ENCODE peak calls at places on chromosomes 2 and 18, in six cellular contexts. K is A549, E is transverse colon, R is keratinocyte, V is MM.1S, J is stomach. T is an unnamed sample. For H3K9me3, the result is how much of the 10 kb centered on the place peaks cover.

GRCh38 chr18:60870261-60870966 is 462.8 kb upstream of the CDH20 start:
- DNase-seq in R (no peak), E (no peak), J (no peak), K (no peak), V (no peak), T (no peak)

GRCh38 chr18:68520406-68521075 is 194.4 kb downstream of the TMX3 start:
- DNase-seq in J (no peak), R (no peak), E (no peak), V (no peak), K (no peak), T (no peak)

GRCh38 chr2:33529771-33530481 is 53.5 kb downstream of the RASGRP3 start:
- DNase-seq in V (no peak), J (no peak), E (no peak), R (peak), K (peak), T (no peak)

GRCh38 chr2:199757466-199757865 is 93.5 kb downstream of the FTCDNL1 start:
- DNase-seq in K (no peak), J (no peak), V (no peak), R (no peak), E (peak), T (no peak)

GRCh38 chr2:146721486-146721885 is 1123.3 kb upstream of the ACVR2A start:
- DNase-seq in R (peak), K (no peak), V (peak), E (no peak), J (peak), T (no peak)

GRCh38 chr18:22378672-22379282 is 38.9 kb downstream of the CTAGE1 start:
- DNase-seq in V (no peak), K (peak), E (peak), J (peak), R (no peak), T (no peak)

GRCh38 chr2:188199716-188200128 is 92.0 kb upstream of the GULP1 start:
- DNase-seq in E (no peak), R (peak), V (no peak), J (no peak), K (peak), T (no peak)

GRCh38 chr2:235780410-235780809 is 286.6 kb downstream of the AGAP1 start:
- DNase-seq in V (no peak), E (no peak), J (no peak), K (no peak), R (no peak), T (no peak)

GRCh38 chr2:62895632-62896009 is 155.0 kb upstream of the OTX1 start:
- DNase-seq in R (no peak), V (no peak), K (no peak), E (no peak), J (no peak), T (no peak)

GRCh38 chr2:133568598-133568997 is 335 bp upstream of the NCKAP5 start:
- DNase-seq in J (no peak), K (no peak), E (no peak), V (no peak), R (no peak), T (no peak)

GRCh38 chr2:126792993-126793392 is 105.7 kb upstream of the TEX51 start:
- DNase-seq in K (no peak), V (no peak), R (no peak), J (peak), E (no peak), T (no peak)

GRCh38 chr18:6661692-6662415 is 67.7 kb upstream of the ARHGAP28 start:
- DNase-seq in V (no peak), J (no peak), K (no peak), R (no peak), E (no peak), T (no peak)
- H3K27ac ChIP-seq in V (no peak), J (no peak), K (no peak), R (no peak), E (no peak), T (no peak)

GRCh38 chr18:62990653-62991052 is 275.3 kb downstream of the PHLPP1 start:
- DNase-seq in E (no peak), J (no peak), V (no peak), K (no peak), R (no peak), T (no peak)

GRCh38 chr18:62991389-62991788 is 276.0 kb downstream of the PHLPP1 start:
- DNase-seq in K (no peak), V (no peak), R (no peak), J (no peak), E (no peak), T (no peak)

GRCh38 chr18:62992877-62993365 is 277.6 kb downstream of the PHLPP1 start:
- DNase-seq in E (no peak), J (no peak), R (no peak), V (no peak), K (no peak), T (no peak)

GRCh38 chr18:62989195-62989594 is 273.9 kb downstream of the PHLPP1 start:
- DNase-seq in J (no peak), E (no peak), V (no peak), K (no peak), R (no peak), T (no peak)

GRCh38 chr18:62991959-62992358 is 276.6 kb downstream of the PHLPP1 start:
- DNase-seq in E (no peak), R (no peak), K (no peak), V (no peak), J (no peak), T (no peak)
- TF ChIP-seq CTCF in E (no peak), R (no peak), K (no peak), V (peak), J (no peak), T (no peak)

DNA sequence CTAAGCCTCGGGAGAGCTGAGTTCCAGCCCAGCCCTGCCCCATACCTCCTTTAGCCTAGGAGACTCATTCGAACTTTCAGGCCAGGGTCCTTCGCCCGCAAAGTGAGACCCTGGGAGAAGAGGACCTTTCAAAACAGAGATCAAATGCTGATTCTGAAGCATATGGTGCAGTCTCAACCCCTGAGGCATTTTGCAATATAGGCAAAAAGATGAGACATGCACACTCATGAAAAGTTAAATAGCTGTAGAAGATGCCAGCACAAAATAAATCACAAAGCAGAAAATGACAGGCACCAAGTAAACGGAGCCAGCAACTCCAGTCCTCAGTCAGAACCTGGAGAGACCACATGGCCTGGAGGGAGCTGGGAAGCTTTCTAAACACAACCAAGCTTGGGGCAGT is 542.7 kb upstream of the RAB6C start:
- DNase-seq in J (no peak), V (no peak), K (no peak), R (no peak), E (no peak), T (no peak)
- H3K9me3 ChIP-seq in J (under half), V (under half), K (under half), R (under half), E (under half), T (under half)

DNA sequence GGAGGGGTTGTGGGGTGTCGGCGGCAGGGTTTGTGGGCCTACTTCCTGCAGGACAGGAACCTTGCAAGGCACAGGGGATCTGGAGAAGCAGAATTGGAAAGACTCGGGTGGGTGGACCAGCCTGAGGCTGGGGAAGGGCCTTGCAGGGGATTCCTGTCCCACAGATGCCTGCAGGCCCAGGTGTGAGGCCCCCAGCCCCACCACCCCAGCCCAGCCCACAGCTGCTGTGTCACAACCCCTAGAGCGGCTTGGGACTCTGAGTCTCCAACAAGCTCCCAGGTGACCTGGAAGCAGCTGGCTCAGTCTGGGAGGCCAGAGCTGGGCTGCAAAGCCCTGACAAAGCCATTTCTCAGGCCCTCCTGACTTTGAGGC is 93.1 kb downstream of the ZFP36L2 start:
- DNase-seq in J (no peak), K (no peak), E (no peak), V (no peak), R (no peak), T (no peak)
- H3K27ac ChIP-seq in J (peak), K (peak), E (peak), V (peak), R (no peak), T (peak)

DNA sequence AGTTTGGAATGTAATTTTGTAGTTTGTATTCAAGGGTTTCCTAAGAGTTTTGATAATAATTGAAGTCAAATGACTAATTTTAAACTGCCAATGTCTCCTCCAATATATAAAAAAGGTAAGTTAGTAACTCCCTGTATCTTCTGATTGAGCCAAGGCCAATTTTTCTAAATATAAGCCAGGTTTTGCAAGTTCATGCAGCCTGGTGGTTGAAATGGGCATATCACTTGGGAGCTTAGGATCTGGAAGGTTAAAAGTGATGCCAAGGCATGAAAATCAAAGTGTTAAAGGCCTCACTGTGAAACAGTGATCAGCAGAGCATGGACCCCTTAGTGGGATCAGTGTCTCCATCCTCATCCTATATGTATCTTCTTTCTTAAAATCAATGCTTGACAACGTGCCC is 60.5 kb downstream of the MERTK start:
- DNase-seq in E (no peak), V (no peak), R (no peak), K (no peak), J (no peak), T (no peak)
- TF ChIP-seq CTCF in E (no peak), V (no peak), R (no peak), K (no peak), J (peak), T (no peak)

DNA sequence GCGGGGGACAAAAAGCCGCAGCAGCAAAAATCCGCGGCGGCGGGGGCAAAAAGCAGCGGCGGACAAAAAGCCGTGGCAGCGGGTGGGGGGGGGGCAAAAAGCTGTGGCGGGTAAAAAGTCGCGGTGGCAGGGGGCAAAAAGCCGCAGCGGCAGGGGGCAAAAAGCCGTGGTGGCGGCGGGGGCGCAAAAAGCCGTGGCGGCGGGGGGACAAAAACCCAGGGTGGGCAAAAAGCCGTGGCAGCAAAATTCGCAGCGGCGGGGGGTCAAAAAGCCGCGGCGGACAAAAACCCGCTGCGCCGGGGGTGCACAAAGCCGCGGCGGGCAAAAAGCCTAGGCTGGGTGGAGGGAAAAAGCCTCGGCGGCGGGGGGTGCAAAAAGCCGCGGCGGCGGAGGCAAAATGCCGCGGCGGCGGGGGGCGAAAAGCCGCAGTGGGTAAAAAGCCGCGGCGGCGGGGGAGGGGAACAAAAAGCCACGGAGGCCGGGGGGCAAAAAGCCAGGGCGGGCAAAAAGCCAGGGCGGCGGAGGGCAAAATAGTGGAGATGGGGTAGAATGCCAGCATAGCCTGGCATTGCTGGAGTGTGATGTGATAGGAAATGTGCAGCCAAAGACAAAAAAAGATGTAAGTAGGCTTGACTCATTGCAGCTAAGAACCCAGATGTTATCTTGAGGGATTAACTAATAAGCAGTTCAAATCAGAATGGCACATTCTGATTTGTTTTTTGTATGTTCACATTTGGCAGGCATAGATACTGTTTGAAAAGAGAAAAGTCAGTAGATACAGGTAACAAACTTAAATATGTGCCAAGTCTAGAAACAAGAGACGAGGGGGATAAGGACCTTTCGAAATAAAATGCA is 1076.3 kb downstream of the RPIA start:
- DNase-seq in J (peak), V (no peak), K (no peak), E (no peak), R (no peak), T (no peak)
- H3K9me3 ChIP-seq in J (under half), V (under half), K (under half), E (under half), R (under half), T (under half)

DNA sequence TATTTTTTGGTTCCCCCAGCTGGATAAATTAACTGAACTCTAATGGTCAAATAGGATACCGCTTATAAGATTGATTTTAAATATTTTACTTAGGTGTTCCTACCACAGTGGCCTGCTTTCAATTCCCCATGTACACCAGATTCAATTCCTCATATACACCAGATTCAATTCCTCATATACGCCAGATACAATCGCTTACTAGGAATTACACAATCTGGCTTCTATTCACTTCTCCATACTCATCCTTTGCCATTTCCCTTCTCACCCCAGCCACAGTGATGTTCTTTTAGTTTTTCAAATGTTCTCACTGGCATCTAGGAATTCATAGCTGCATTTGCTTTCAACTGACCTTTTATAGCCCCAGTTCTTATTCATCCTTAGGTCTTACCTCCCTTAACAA is 66.5 kb downstream of the SLC40A1 start:
- DNase-seq in K (no peak), V (no peak), E (no peak), J (no peak), R (no peak), T (no peak)
- H3K27ac ChIP-seq in K (no peak), V (no peak), E (no peak), J (no peak), R (no peak), T (no peak)

T was measured in CD4-positive, alpha-beta T cell.